ENCODE peak calls at places on chromosomes 5 and 9, in seven cellular contexts. O is thyroid gland; E is AG09309; L is right atrium auricular region; P is gastrocnemius medialis; A is HAP-1; R is CD4-positive, alpha-beta memory T cell. Q is an unnamed sample.
A peak's percentile ranks its signal among the peaks of the same experiment; 100 is the strongest.

GRCh38 chr5:152686931-152687330 is 281.9 kb upstream of the NMUR2 start:
- DNase-seq in R (no peak), O (no peak), L (no peak), P (no peak), A (no peak), E (no peak), Q (no peak)

GRCh38 chr9:125407974-125408900 is 146.6 kb downstream of the GAPVD1 start:
- DNase-seq in E (peak; percentile 8), R (peak; percentile 64), A (peak; percentile 71), L (peak; percentile 63), O (peak; percentile 68), P (peak; percentile 30), Q (no peak)

GRCh38 chr5:129904667-129905466 is 602 bp downstream of the CHSY3 start:
- DNase-seq in R (no peak), P (peak; percentile 1), E (no peak), A (no peak), L (no peak), O (peak; percentile 17), Q (no peak)

GRCh38 chr9:15513335-15513734 is 2.6 kb upstream of the PSIP1 start:
- DNase-seq in E (no peak), R (no peak), P (no peak), O (no peak), L (no peak), A (peak; percentile 49), Q (no peak)

GRCh38 chr5:32190094-32190493 is 16.0 kb upstream of the GOLPH3 start:
- DNase-seq in P (no peak), A (no peak), E (peak; percentile 79), R (no peak), O (no peak), L (no peak), Q (no peak)

GRCh38 chr9:16704096-16704488 is 166.4 kb downstream of the BNC2 start:
- DNase-seq in P (no peak), O (no peak), L (no peak), E (no peak), R (no peak), A (no peak), Q (no peak)

GRCh38 chr5:83785176-83785668 is 64.6 kb upstream of the HAPLN1 start:
- DNase-seq in R (no peak), E (no peak), O (no peak), L (no peak), A (no peak), P (no peak), Q (no peak)

GRCh38 chr9:133304158-133304470 is 29.1 kb upstream of the ABO start:
- DNase-seq in O (no peak), R (no peak), E (no peak), P (no peak), L (no peak), A (no peak), Q (no peak)

GRCh38 chr9:27125030-27125429 is 16.0 kb downstream of the TEK start:
- DNase-seq in R (no peak), O (no peak), L (peak; percentile 68), E (peak; percentile 84), A (no peak), P (peak; percentile 72), Q (no peak)

GRCh38 chr5:107474361-107474723 is 196.4 kb downstream of the EFNA5 start:
- DNase-seq in P (no peak), L (no peak), E (no peak), A (no peak), R (no peak), O (no peak), Q (no peak)

GRCh38 chr9:9079473-9079872 is 1279.9 kb upstream of the DMAC1 start:
- DNase-seq in E (no peak), R (no peak), O (no peak), A (no peak), P (no peak), L (no peak), Q (no peak)

GRCh38 chr9:109319631-109320233 is 1.1 kb downstream of the EPB41L4B start:
- DNase-seq in R (peak; percentile 11), E (no peak), O (peak; percentile 59), A (no peak), L (no peak), P (no peak), Q (no peak)

GRCh38 chr5:176894298-176894697 is 4.8 kb downstream of the HK3 start:
- DNase-seq in E (no peak), O (no peak), L (no peak), A (no peak), P (no peak), R (no peak), Q (no peak)

GRCh38 chr9:121720992-121721350 is 69.5 kb downstream of the DAB2IP start:
- DNase-seq in E (no peak), O (no peak), A (no peak), L (no peak), P (no peak), R (no peak), Q (no peak)

GRCh38 chr9:115025721-115026120 is 92.2 kb downstream of the TNC start:
- DNase-seq in R (no peak), E (no peak), L (no peak), P (no peak), A (no peak), O (no peak), Q (no peak)

GRCh38 chr5:74394924-74395880 is 245.3 kb downstream of the ENC1 start:
- DNase-seq in P (peak; percentile 34), O (no peak), A (no peak), L (no peak), E (no peak), R (no peak), Q (no peak)

GRCh38 chr9:22992781-22993180 is 546.2 kb downstream of the DMRTA1 start:
- DNase-seq in P (no peak), O (no peak), L (no peak), R (no peak), A (no peak), E (no peak), Q (no peak)
- H3K4me3 ChIP-seq in P (no peak overlapping the region), O (no peak overlapping the region), L (no peak overlapping the region), R (no peak overlapping the region), A (no peak overlapping the region), E (no peak overlapping the region), Q (no peak overlapping the region)

DNA sequence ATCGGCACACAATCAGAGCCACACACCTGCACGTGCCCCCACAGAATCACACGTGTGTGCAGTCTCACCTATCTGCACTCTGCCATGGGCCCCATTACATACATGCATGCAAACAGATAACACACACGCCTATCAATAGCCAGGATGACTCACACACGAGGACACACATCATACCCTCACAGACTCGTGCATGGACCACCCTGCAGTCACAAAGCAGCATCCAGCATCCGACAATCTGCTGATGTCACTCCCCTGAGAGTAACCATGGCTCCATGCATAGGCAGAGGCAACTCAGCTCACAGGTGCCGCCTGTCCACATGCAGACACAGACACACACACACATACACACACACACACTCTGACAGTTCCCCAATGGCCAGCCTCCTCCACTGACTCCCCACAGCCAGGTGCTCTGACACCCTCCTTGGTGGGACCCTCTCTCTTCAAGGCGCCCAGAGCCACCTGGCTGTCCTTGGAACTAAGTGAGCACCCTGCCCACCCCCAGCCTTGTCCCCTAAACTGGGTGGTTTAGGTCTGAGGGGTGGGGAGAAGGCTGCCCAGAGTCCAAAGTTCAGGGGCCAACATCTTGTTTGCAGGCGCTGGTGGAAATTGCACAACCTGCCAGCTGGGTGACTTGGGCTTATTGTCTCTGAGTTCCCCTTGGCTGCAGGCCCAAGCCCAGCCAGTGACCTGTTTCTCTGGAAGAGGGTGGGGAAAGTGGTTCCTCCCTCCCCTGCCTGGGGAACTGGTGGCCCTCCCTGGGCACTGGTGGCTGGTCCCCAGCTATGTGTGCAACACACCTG is 34.6 kb upstream of the NEK6 start:
- DNase-seq in A (no peak), E (no peak), L (peak; percentile 80), P (peak; percentile 62), O (peak; percentile 77), R (no peak), Q (no peak)
- H3K4me3 ChIP-seq in A (no peak overlapping the region), E (no peak overlapping the region), L (no peak overlapping the region), P (no peak overlapping the region), O (no peak overlapping the region), R (no peak overlapping the region), Q (no peak overlapping the region)

GRCh38 chr5:59596586-59597348 is 296.8 kb downstream of the PDE4D start:
- DNase-seq in A (no peak), L (no peak), E (no peak), O (no peak), P (no peak), R (no peak), Q (no peak)

GRCh38 chr5:59599729-59600128 is 293.8 kb downstream of the PDE4D start:
- DNase-seq in E (no peak), O (no peak), A (no peak), R (no peak), P (no peak), L (no peak), Q (no peak)

GRCh38 chr5:59597690-59598546 is 295.6 kb downstream of the PDE4D start:
- DNase-seq in E (no peak), A (no peak), P (no peak), O (no peak), L (no peak), R (no peak), Q (no peak)

GRCh38 chr5:59600153-59600552 is 293.4 kb downstream of the PDE4D start:
- DNase-seq in A (no peak), L (no peak), R (no peak), E (no peak), O (no peak), P (no peak), Q (no peak)

DNA sequence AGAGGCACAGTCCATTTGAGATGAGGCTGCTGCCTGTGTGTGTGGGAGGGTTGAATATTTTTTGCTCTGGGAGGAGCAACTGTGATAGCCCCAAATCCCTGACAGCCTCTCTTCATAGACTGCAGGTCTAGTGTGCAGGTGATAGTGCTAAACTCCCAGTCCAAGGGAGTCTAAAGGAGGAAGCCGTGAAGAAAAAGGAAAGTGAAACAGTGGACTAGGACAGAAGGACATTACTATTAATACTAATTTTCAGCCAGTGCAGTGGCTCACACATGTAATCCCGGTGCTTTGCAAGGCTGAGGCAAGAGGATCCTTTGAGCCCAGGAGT is 295.0 kb downstream of the PDE4D start:
- DNase-seq in R (no peak), A (no peak), E (no peak), P (no peak), L (no peak), O (no peak), Q (no peak)
- H3K4me3 ChIP-seq in R (no peak overlapping the region), A (no peak overlapping the region), E (no peak overlapping the region), P (peak overlapping the region; percentile 43), L (no peak overlapping the region), O (no peak overlapping the region), Q (peak overlapping the region; percentile 14)

DNA sequence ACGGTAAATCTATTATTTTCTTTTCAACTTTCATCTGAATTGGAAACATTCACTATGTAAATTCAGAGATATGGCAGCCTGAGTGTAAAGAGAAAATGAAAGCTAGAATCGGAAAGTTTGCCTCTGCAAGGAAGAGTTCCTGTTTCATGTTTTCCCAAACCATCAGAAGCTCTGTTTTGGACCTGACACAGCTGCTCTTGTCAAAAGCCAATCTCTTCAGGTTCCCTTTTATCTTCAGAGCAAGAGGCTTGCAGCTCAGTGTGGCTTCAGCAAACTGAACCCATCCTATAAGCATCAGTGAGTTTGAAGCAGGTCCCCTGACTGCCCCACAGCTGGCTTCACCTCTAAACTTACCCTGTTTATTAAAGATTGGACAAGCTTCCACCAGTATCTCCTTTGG is 1099.7 kb downstream of the DTWD2 start:
- DNase-seq in O (no peak), L (no peak), P (no peak), E (no peak), R (no peak), A (no peak), Q (no peak)
- H3K4me3 ChIP-seq in O (no peak overlapping the region), L (no peak overlapping the region), P (peak overlapping the region; percentile 19), E (no peak overlapping the region), R (no peak overlapping the region), A (no peak overlapping the region), Q (peak overlapping the region; percentile 41)

Q was measured in ascending aorta.